ENCODE peak calls at places on chromosomes 16 and 17, in seven cellular contexts. M, I, W, Q, U, B and P are unnamed samples. For H3K4me1, the result is how much of the 10 kb centered on the place peaks cover.

GRCh38 chr17:19327039-19327776 is 35.3 kb downstream of the B9D1 start:
- DNase-seq in M (no peak), I (peak), W (peak), Q (no peak), U (peak), B (no peak), P (peak)

GRCh38 chr16:51022852-51023251 is 128.2 kb downstream of the SALL1 start:
- DNase-seq in M (no peak), I (no peak), W (no peak), Q (no peak), U (no peak), B (no peak), P (no peak)

GRCh38 chr17:310111-311010 is 42.2 kb downstream of the RPH3AL start:
- DNase-seq in M (no peak), I (no peak), W (no peak), Q (no peak), U (no peak), B (no peak), P (no peak)

GRCh38 chr16:16083421-16084156 is 134.2 kb downstream of the ABCC1 start:
- DNase-seq in M (no peak), I (no peak), W (peak), Q (peak), U (peak), B (no peak), P (no peak)

GRCh38 chr17:11511696-11512095 is 86.6 kb upstream of the DNAH9 start:
- DNase-seq in M (no peak), I (peak), W (no peak), Q (no peak), U (no peak), B (no peak), P (no peak)

GRCh38 chr16:53913920-53914319 is 210.0 kb downstream of the FTO start:
- DNase-seq in M (no peak), I (no peak), W (no peak), Q (no peak), U (no peak), B (no peak), P (no peak)

GRCh38 chr16:64184156-64184555 is 937.7 kb downstream of the CDH11 start:
- DNase-seq in M (no peak), I (no peak), W (no peak), Q (no peak), U (no peak), B (no peak), P (no peak)

GRCh38 chr17:14813649-14814048 is 451.5 kb downstream of the PMP22 start:
- DNase-seq in M (no peak), I (no peak), W (peak), Q (peak), U (no peak), B (no peak), P (no peak)

GRCh38 chr16:24834459-24835335 is 11.1 kb upstream of the SLC5A11 start:
- DNase-seq in M (no peak), I (peak), W (peak), Q (peak), U (peak), B (no peak), P (no peak)

GRCh38 chr17:71790791-71791190 is 330.0 kb upstream of the SOX9 start:
- DNase-seq in M (no peak), I (no peak), W (no peak), Q (no peak), U (peak), B (no peak), P (no peak)

GRCh38 chr16:10504404-10504885 is 76.0 kb downstream of the EMP2 start:
- DNase-seq in M (no peak), I (no peak), W (no peak), Q (no peak), U (no peak), B (no peak), P (no peak)

GRCh38 chr16:9124444-9124843 is 33.0 kb downstream of the HAPSTR1 start:
- DNase-seq in M (no peak), I (peak), W (no peak), Q (no peak), U (no peak), B (no peak), P (no peak)

GRCh38 chr16:21704733-21705132 is 41.0 kb downstream of the OTOA start:
- DNase-seq in M (no peak), I (no peak), W (no peak), Q (no peak), U (no peak), B (no peak), P (no peak)

GRCh38 chr17:21300601-21301571 is 16.4 kb downstream of the MAP2K3 start:
- DNase-seq in M (no peak), I (no peak), W (no peak), Q (no peak), U (no peak), B (no peak), P (no peak)

GRCh38 chr16:83779881-83780280 is 27.9 kb upstream of the HSBP1 start:
- DNase-seq in M (no peak), I (no peak), W (peak), Q (no peak), U (peak), B (no peak), P (no peak)

GRCh38 chr16:1530883-1531637 is 2.4 kb upstream of the TMEM204 start:
- DNase-seq in M (no peak), I (no peak), W (peak), Q (no peak), U (peak), B (peak), P (no peak)

GRCh38 chr17:4234406-4234805 is 29.4 kb downstream of the ANKFY1 start:
- DNase-seq in M (no peak), I (no peak), W (peak), Q (no peak), U (peak), B (no peak), P (no peak)

GRCh38 chr17:48276776-48277175 is 153.2 kb downstream of the SKAP1 start:
- DNase-seq in M (no peak), I (no peak), W (no peak), Q (no peak), U (no peak), B (no peak), P (no peak)

GRCh38 chr17:79042421-79043190 is 18.6 kb downstream of the C1QTNF1 start:
- DNase-seq in M (peak), I (peak), W (peak), Q (peak), U (peak), B (peak), P (no peak)

GRCh38 chr16:28609631-28610594 is at the start of gene SULT1A1:
- DNase-seq in M (no peak), I (peak), W (peak), Q (no peak), U (no peak), B (peak), P (no peak)

GRCh38 chr17:27379863-27380533 is 76.2 kb upstream of the KSR1 start:
- DNase-seq in M (no peak), I (peak), W (peak), Q (no peak), U (peak), B (peak), P (peak)

GRCh38 chr16:69285240-69285639 is 25.9 kb upstream of the VPS4A start:
- DNase-seq in M (no peak), I (no peak), W (no peak), Q (no peak), U (no peak), B (no peak), P (no peak)

GRCh38 chr16:74591914-74592650 is 14.8 kb downstream of the GLG1 start:
- DNase-seq in M (no peak), I (no peak), W (no peak), Q (no peak), U (no peak), B (no peak), P (no peak)

GRCh38 chr17:83194761-83195329 is 115.4 kb downstream of the METRNL start:
- DNase-seq in M (no peak), I (peak), W (no peak), Q (no peak), U (no peak), B (peak), P (peak)

GRCh38 chr16:79097090-79097489 is 503.4 kb downstream of the MAF start:
- DNase-seq in M (no peak), I (no peak), W (no peak), Q (no peak), U (no peak), B (no peak), P (no peak)

GRCh38 chr16:55014022-55014421 is 83.4 kb downstream of the IRX5 start:
- DNase-seq in M (no peak), I (no peak), W (no peak), Q (no peak), U (no peak), B (no peak), P (no peak)

GRCh38 chr16:86044241-86044671 is 145.3 kb downstream of the IRF8 start:
- DNase-seq in M (no peak), I (peak), W (peak), Q (peak), U (peak), B (peak), P (peak)

GRCh38 chr17:2374549-2375285 is 26.1 kb downstream of the MNT start:
- DNase-seq in M (no peak), I (no peak), W (no peak), Q (no peak), U (no peak), B (no peak), P (no peak)

GRCh38 chr17:82524540-82524939 is 5.0 kb downstream of the FOXK2 start:
- DNase-seq in M (no peak), I (no peak), W (no peak), Q (no peak), U (no peak), B (no peak), P (no peak)

GRCh38 chr17:3398310-3398709 is at the start of gene OR1E1:
- DNase-seq in M (no peak), I (no peak), W (no peak), Q (no peak), U (no peak), B (no peak), P (no peak)

GRCh38 chr17:49393491-49394255 is 21.0 kb downstream of the PHB1 start:
- DNase-seq in M (no peak), I (no peak), W (peak), Q (no peak), U (no peak), B (no peak), P (no peak)

GRCh38 chr17:31269597-31269996 is 27.4 kb downstream of the OMG start:
- DNase-seq in M (no peak), I (no peak), W (peak), Q (no peak), U (peak), B (no peak), P (peak)

GRCh38 chr17:73643012-73643845 is 1.0 kb downstream of the SDK2 start:
- DNase-seq in M (no peak), I (no peak), W (peak), Q (no peak), U (no peak), B (no peak), P (no peak)

GRCh38 chr17:67244621-67245072 is 349 bp downstream of the HELZ start:
- DNase-seq in M (peak), I (no peak), W (no peak), Q (no peak), U (no peak), B (peak), P (peak)

GRCh38 chr17:63919311-63919723 is 678 bp upstream of the GH1 start:
- DNase-seq in M (peak), I (peak), W (peak), Q (peak), U (peak), B (peak), P (peak)

GRCh38 chr17:74873874-74874614 is 1.2 kb upstream of the FDXR start:
- DNase-seq in M (no peak), I (no peak), W (no peak), Q (peak), U (no peak), B (no peak), P (no peak)

GRCh38 chr16:69600202-69600601 is 34.4 kb downstream of the NFAT5 start:
- DNase-seq in M (no peak), I (no peak), W (no peak), Q (no peak), U (no peak), B (no peak), P (no peak)

GRCh38 chr17:42521666-42522262 is 14.3 kb upstream of the NAGLU start:
- DNase-seq in M (no peak), I (no peak), W (peak), Q (no peak), U (no peak), B (no peak), P (no peak)

GRCh38 chr17:42521036-42521435 is 15.0 kb upstream of the NAGLU start:
- DNase-seq in M (no peak), I (no peak), W (no peak), Q (no peak), U (no peak), B (no peak), P (no peak)

GRCh38 chr17:42518755-42519545 is 17.1 kb upstream of the NAGLU start:
- DNase-seq in M (no peak), I (peak), W (peak), Q (no peak), U (no peak), B (no peak), P (peak)

GRCh38 chr17:42519546-42520444 is 16.2 kb upstream of the NAGLU start:
- DNase-seq in M (no peak), I (peak), W (peak), Q (no peak), U (peak), B (peak), P (peak)

GRCh38 chr17:42520540-42520951 is 15.5 kb upstream of the NAGLU start:
- DNase-seq in M (no peak), I (no peak), W (no peak), Q (peak), U (no peak), B (no peak), P (peak)
- H3K4me1 ChIP-seq in M (under half), I (under half), W (under half), Q (under half), U (half or more), B (half or more), P (half or more)

GRCh38 chr16:67431077-67431804 is at the start of gene HSD11B2:
- DNase-seq in M (peak), I (peak), W (peak), Q (no peak), U (peak), B (peak), P (no peak)

GRCh38 chr16:67431805-67432476 is 1.0 kb downstream of the HSD11B2 start:
- DNase-seq in M (no peak), I (no peak), W (no peak), Q (no peak), U (no peak), B (no peak), P (no peak)

GRCh38 chr16:67429799-67430503 is 970 bp upstream of the HSD11B2 start:
- DNase-seq in M (no peak), I (no peak), W (no peak), Q (no peak), U (no peak), B (no peak), P (no peak)

GRCh38 chr16:67429053-67429798 is 1.7 kb upstream of the HSD11B2 start:
- DNase-seq in M (no peak), I (peak), W (no peak), Q (no peak), U (no peak), B (no peak), P (no peak)

GRCh38 chr16:67430504-67431076 is 331 bp upstream of the HSD11B2 start:
- DNase-seq in M (no peak), I (no peak), W (no peak), Q (peak), U (no peak), B (no peak), P (no peak)
- H3K4me1 ChIP-seq in M (under half), I (under half), W (under half), Q (under half), U (under half), B (under half), P (under half)

GRCh38 chr17:56680676-56681075 is 87.2 kb downstream of the NOG start:
- DNase-seq in M (no peak), I (no peak), W (no peak), Q (no peak), U (no peak), B (no peak), P (no peak)
- H3K4me1 ChIP-seq in M (under half), I (under half), W (under half), Q (under half), U (under half), B (under half), P (under half)

GRCh38 chr17:10275418-10275817 is 77.0 kb upstream of the GAS7 start:
- DNase-seq in M (no peak), I (no peak), W (no peak), Q (no peak), U (no peak), B (no peak), P (no peak)

GRCh38 chr17:10266477-10266876 is 68.1 kb upstream of the GAS7 start:
- DNase-seq in M (no peak), I (no peak), W (no peak), Q (no peak), U (no peak), B (no peak), P (no peak)

GRCh38 chr17:10270258-10270657 is 71.9 kb upstream of the GAS7 start:
- DNase-seq in M (no peak), I (no peak), W (no peak), Q (no peak), U (no peak), B (no peak), P (no peak)

GRCh38 chr17:10268005-10268404 is 69.6 kb upstream of the GAS7 start:
- DNase-seq in M (no peak), I (no peak), W (peak), Q (no peak), U (no peak), B (no peak), P (no peak)

DNA sequence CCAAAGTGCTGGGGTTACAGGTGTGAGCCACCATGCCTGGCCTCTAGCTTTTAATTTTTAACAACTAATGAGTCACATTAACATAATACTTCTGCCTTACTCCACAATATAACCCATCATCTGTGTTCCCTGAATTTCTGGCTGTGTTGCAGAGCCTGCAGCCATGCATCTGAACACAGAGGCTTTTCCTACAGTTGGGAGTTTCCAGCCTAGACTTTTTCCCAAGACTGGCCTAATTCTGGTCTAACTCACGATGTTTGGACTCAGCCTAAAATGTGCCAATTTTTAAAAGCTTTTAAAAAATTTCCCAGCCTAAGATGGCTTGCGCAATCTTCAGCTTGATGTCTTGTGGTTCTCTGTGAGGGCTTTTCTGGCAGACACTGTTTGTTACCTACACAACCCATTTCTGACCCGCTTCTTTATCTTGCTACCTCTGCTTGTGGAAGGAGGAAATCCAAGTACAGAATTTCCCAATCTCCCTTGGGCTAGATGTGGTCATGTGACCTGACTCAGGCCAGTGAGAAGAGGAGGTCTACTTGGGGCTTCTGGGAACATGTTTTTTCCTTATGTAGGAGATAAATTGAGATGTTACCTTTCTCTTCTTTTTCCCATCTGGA is 72.7 kb upstream of the GAS7 start:
- DNase-seq in M (no peak), I (no peak), W (peak), Q (no peak), U (no peak), B (no peak), P (no peak)
- H3K4me1 ChIP-seq in M (under half), I (under half), W (under half), Q (under half), U (under half), B (under half), P (under half)

GRCh38 chr17:40600486-40601046 is 35.3 kb upstream of the CCR7 start:
- DNase-seq in M (no peak), I (no peak), W (no peak), Q (no peak), U (no peak), B (no peak), P (no peak)

GRCh38 chr17:40598021-40598927 is 33.0 kb upstream of the CCR7 start:
- DNase-seq in M (no peak), I (peak), W (no peak), Q (no peak), U (no peak), B (no peak), P (no peak)

GRCh38 chr17:40598928-40599627 is 33.8 kb upstream of the CCR7 start:
- DNase-seq in M (peak), I (peak), W (peak), Q (peak), U (peak), B (no peak), P (no peak)

GRCh38 chr17:40597168-40598020 is 32.1 kb upstream of the CCR7 start:
- DNase-seq in M (no peak), I (no peak), W (no peak), Q (no peak), U (no peak), B (no peak), P (no peak)

DNA sequence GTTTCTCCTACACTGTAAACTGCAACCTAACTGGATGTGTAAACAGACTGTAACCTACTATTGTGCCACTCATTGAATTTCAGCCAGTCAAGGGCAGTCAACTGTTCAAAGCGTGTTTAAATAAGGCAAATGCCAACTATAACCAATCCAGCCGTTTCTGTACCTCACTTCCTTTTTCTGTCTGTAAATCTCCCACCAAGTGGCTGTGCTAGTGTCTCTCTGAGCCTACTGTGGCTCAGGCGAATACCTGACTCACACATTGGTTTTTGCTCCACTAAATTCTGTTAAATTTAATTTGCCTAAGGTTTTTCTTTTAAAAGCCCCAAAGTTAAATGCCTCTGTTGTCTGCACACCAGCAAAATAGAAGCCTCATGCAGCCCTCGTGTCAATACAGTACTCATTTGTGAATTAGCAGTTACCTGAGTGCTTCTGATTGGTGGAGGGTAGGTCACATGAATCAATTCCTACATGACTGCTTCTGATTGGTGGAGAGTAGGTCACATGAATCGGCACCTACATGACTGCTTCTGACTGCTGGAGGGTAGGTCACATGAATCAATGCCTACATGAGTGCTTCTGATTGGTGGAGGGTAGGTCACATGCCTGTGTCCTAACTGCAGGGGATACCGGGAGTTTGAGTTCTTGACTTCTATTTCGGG is 31.1 kb upstream of the CCR7 start:
- DNase-seq in M (no peak), I (no peak), W (no peak), Q (peak), U (peak), B (no peak), P (no peak)
- H3K4me1 ChIP-seq in M (half or more), I (under half), W (under half), Q (under half), U (under half), B (under half), P (under half)

DNA sequence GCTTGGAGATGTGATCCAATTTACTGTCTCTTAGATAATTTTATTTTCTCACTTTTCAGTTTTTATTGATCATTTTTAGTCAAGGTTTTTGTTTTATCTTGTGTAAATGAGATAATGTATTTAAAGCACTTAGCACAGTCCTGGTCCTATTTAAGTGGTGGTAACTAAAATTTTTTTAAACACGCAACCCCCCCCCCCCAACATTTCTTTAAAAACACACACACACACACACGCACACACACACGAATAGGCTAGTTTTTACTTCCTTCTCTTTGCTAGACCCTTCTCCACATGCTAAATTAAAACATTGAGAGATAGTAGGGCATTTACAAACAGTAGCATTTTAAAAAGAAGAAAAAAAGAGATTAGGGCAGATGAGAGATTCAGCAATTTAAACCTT is 4.9 kb downstream of the NFATC3 start:
- DNase-seq in M (no peak), I (no peak), W (no peak), Q (peak), U (no peak), B (no peak), P (no peak)
- H3K4me1 ChIP-seq in M (half or more), I (under half), W (under half), Q (half or more), U (under half), B (half or more), P (under half)